ENCODE peak calls at places on chromosomes 4 and X, in six cellular contexts. One of them, this sample, is unnamed.

GRCh38 chrX:24017674-24018073 is 9.3 kb downstream of the KLHL15 start:
- DNase-seq in NT2/D1: no peak
- DNase-seq in suprapubic skin: no peak
- DNase-seq in naive thymus-derived CD4-positive, alpha-beta T cell: no peak
- DNase-seq in IMR-90: no peak
- DNase-seq in uterus: no peak
- DNase-seq in this sample: no peak

GRCh38 chrX:53260836-53261235 is 20.5 kb downstream of the IQSEC2 start:
- DNase-seq in uterus: no peak
- DNase-seq in IMR-90: no peak
- DNase-seq in naive thymus-derived CD4-positive, alpha-beta T cell: no peak
- DNase-seq in suprapubic skin: no peak
- DNase-seq in NT2/D1: no peak
- DNase-seq in this sample: no peak

GRCh38 chr4:40251366-40251765 is 54.5 kb downstream of the RHOH start:
- DNase-seq in uterus: no peak
- DNase-seq in naive thymus-derived CD4-positive, alpha-beta T cell: no peak
- DNase-seq in suprapubic skin: no peak
- DNase-seq in NT2/D1: no peak
- DNase-seq in IMR-90: no peak
- DNase-seq in this sample: no peak

GRCh38 chrX:108610141-108610540 is 126.2 kb downstream of the IRS4 start:
- DNase-seq in NT2/D1: no peak
- DNase-seq in uterus: no peak
- DNase-seq in naive thymus-derived CD4-positive, alpha-beta T cell: no peak
- DNase-seq in IMR-90: no peak
- DNase-seq in suprapubic skin: no peak
- DNase-seq in this sample: no peak

GRCh38 chr4:151678048-151678853 is 82.6 kb downstream of the GATB start:
- DNase-seq in NT2/D1: no peak
- DNase-seq in IMR-90: no peak
- DNase-seq in uterus: no peak
- DNase-seq in naive thymus-derived CD4-positive, alpha-beta T cell: no peak
- DNase-seq in suprapubic skin: no peak
- DNase-seq in this sample: no peak

GRCh38 chr4:141919648-141920047 is 283.3 kb downstream of the IL15 start:
- DNase-seq in suprapubic skin: no peak
- DNase-seq in naive thymus-derived CD4-positive, alpha-beta T cell: no peak
- DNase-seq in uterus: no peak
- DNase-seq in IMR-90: no peak
- DNase-seq in NT2/D1: no peak
- DNase-seq in this sample: no peak

GRCh38 chr4:13705521-13706035 is 78.1 kb upstream of the BOD1L1 start:
- DNase-seq in NT2/D1: no peak
- DNase-seq in IMR-90: no peak
- DNase-seq in naive thymus-derived CD4-positive, alpha-beta T cell: no peak
- DNase-seq in uterus: peak; percentile 38
- DNase-seq in suprapubic skin: peak; percentile 65
- DNase-seq in this sample: no peak

GRCh38 chr4:140053185-140053584 is 100.8 kb downstream of the MAML3 start:
- DNase-seq in IMR-90: no peak
- DNase-seq in suprapubic skin: no peak
- DNase-seq in NT2/D1: no peak
- DNase-seq in naive thymus-derived CD4-positive, alpha-beta T cell: no peak
- DNase-seq in uterus: no peak
- DNase-seq in this sample: no peak

GRCh38 chrX:46582964-46583363 is 9.4 kb downstream of the CHST7 start:
- DNase-seq in uterus: peak; percentile 43
- DNase-seq in suprapubic skin: no peak
- DNase-seq in naive thymus-derived CD4-positive, alpha-beta T cell: no peak
- DNase-seq in IMR-90: peak; percentile 92
- DNase-seq in NT2/D1: no peak
- DNase-seq in this sample: no peak

GRCh38 chr4:85402371-85402770 is 72.6 kb upstream of the ARHGAP24 start:
- DNase-seq in naive thymus-derived CD4-positive, alpha-beta T cell: no peak
- DNase-seq in suprapubic skin: no peak
- DNase-seq in NT2/D1: no peak
- DNase-seq in IMR-90: peak; percentile 4
- DNase-seq in uterus: peak; percentile 21
- DNase-seq in this sample: no peak

GRCh38 chr4:5887011-5887360 is 5.9 kb downstream of the CRMP1 start:
- DNase-seq in naive thymus-derived CD4-positive, alpha-beta T cell: no peak
- DNase-seq in NT2/D1: no peak
- DNase-seq in uterus: no peak
- DNase-seq in IMR-90: no peak
- DNase-seq in suprapubic skin: no peak
- DNase-seq in this sample: no peak

GRCh38 chrX:85907316-85907715 is 140.0 kb downstream of the CHM start:
- DNase-seq in IMR-90: no peak
- DNase-seq in uterus: no peak
- DNase-seq in suprapubic skin: no peak
- DNase-seq in naive thymus-derived CD4-positive, alpha-beta T cell: no peak
- DNase-seq in NT2/D1: no peak
- DNase-seq in this sample: no peak

GRCh38 chrX:75067931-75068330 is 88.2 kb downstream of the ABCB7 start:
- DNase-seq in NT2/D1: no peak
- DNase-seq in IMR-90: peak; percentile 13
- DNase-seq in suprapubic skin: no peak
- DNase-seq in naive thymus-derived CD4-positive, alpha-beta T cell: no peak
- DNase-seq in uterus: no peak
- DNase-seq in this sample: no peak

GRCh38 chrX:154019633-154020499 is at the start of gene IRAK1:
- DNase-seq in uterus: no peak
- DNase-seq in suprapubic skin: no peak
- DNase-seq in NT2/D1: no peak
- DNase-seq in IMR-90: peak; percentile 52
- DNase-seq in naive thymus-derived CD4-positive, alpha-beta T cell: peak; percentile 61
- DNase-seq in this sample: peak; percentile 18

GRCh38 chr4:100428051-100428450 is 89.8 kb downstream of the EMCN start:
- DNase-seq in naive thymus-derived CD4-positive, alpha-beta T cell: no peak
- DNase-seq in NT2/D1: no peak
- DNase-seq in uterus: no peak
- DNase-seq in IMR-90: peak; percentile 45
- DNase-seq in suprapubic skin: no peak
- DNase-seq in this sample: no peak

GRCh38 chr4:145935253-145936141 is 3.1 kb downstream of the ZNF827 start:
- DNase-seq in naive thymus-derived CD4-positive, alpha-beta T cell: no peak
- DNase-seq in IMR-90: no peak
- DNase-seq in uterus: peak; percentile 36
- DNase-seq in suprapubic skin: no peak
- DNase-seq in NT2/D1: peak; percentile 32
- DNase-seq in this sample: no peak

GRCh38 chrX:64313624-64314023 is 81.6 kb downstream of the MTMR8 start:
- DNase-seq in naive thymus-derived CD4-positive, alpha-beta T cell: no peak
- DNase-seq in suprapubic skin: no peak
- DNase-seq in uterus: no peak
- DNase-seq in NT2/D1: no peak
- DNase-seq in IMR-90: no peak
- DNase-seq in this sample: no peak

GRCh38 chr4:110287130-110287529 is 88.7 kb upstream of the ELOVL6 start:
- DNase-seq in NT2/D1: no peak
- DNase-seq in naive thymus-derived CD4-positive, alpha-beta T cell: no peak
- DNase-seq in suprapubic skin: no peak
- DNase-seq in uterus: no peak
- DNase-seq in IMR-90: peak; percentile 81
- DNase-seq in this sample: no peak

GRCh38 chr4:109184421-109184956 is 118.0 kb downstream of the COL25A1 start:
- DNase-seq in suprapubic skin: no peak
- DNase-seq in NT2/D1: no peak
- DNase-seq in naive thymus-derived CD4-positive, alpha-beta T cell: no peak
- DNase-seq in uterus: peak; percentile 22
- DNase-seq in IMR-90: no peak
- DNase-seq in this sample: no peak

GRCh38 chr4:147057631-147057980 is 111.9 kb upstream of the TTC29 start:
- DNase-seq in naive thymus-derived CD4-positive, alpha-beta T cell: peak; percentile 8
- DNase-seq in IMR-90: peak; percentile 41
- DNase-seq in uterus: no peak
- DNase-seq in NT2/D1: no peak
- DNase-seq in suprapubic skin: no peak
- DNase-seq in this sample: no peak

GRCh38 chr4:37648084-37648817 is 37.9 kb downstream of the RELL1 start:
- DNase-seq in IMR-90: peak; percentile 96
- DNase-seq in uterus: peak; percentile 68
- DNase-seq in NT2/D1: peak; percentile 52
- DNase-seq in naive thymus-derived CD4-positive, alpha-beta T cell: no peak
- DNase-seq in suprapubic skin: peak; percentile 68
- DNase-seq in this sample: no peak

GRCh38 chr4:32987111-32987510 is 2266.9 kb downstream of the PCDH7 start:
- DNase-seq in uterus: no peak
- DNase-seq in naive thymus-derived CD4-positive, alpha-beta T cell: no peak
- DNase-seq in NT2/D1: no peak
- DNase-seq in suprapubic skin: no peak
- DNase-seq in IMR-90: no peak
- DNase-seq in this sample: no peak
- H3K9me3 ChIP-seq in uterus: no peaks in the 10 kb centered on the region
- H3K9me3 ChIP-seq in naive thymus-derived CD4-positive, alpha-beta T cell: no peaks in the 10 kb centered on the region
- H3K9me3 ChIP-seq in NT2/D1: no peaks in the 10 kb centered on the region
- H3K9me3 ChIP-seq in suprapubic skin: no peaks in the 10 kb centered on the region
- H3K9me3 ChIP-seq in IMR-90: no peaks in the 10 kb centered on the region
- H3K9me3 ChIP-seq in this sample: no peaks in the 10 kb centered on the region

DNA sequence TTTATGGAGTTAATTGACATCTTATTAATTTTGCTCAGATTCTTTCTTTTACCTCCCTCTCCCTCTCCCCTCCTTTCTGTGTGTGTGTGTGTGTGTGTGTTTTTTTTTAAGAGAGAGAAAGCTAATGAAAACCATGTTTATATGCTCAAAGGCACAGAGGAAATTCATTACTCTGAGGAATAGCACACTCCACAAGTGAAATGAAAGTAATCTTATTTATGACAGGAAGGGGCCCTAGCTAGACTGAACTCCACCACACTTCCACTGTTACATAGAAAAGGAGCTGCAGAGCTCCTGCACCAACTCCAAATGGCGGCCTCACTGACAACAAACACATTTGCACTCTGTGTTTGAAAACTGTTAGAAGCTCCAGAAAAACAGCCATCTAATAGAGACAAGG is 150.6 kb downstream of the RASL11B start:
- DNase-seq in naive thymus-derived CD4-positive, alpha-beta T cell: peak; percentile 28
- DNase-seq in suprapubic skin: no peak
- DNase-seq in IMR-90: peak; percentile 30
- DNase-seq in uterus: no peak
- DNase-seq in NT2/D1: no peak
- DNase-seq in this sample: no peak
- H3K9me3 ChIP-seq in naive thymus-derived CD4-positive, alpha-beta T cell: no peaks in the 10 kb centered on the region
- H3K9me3 ChIP-seq in suprapubic skin: no peaks in the 10 kb centered on the region
- H3K9me3 ChIP-seq in IMR-90: no peaks in the 10 kb centered on the region
- H3K9me3 ChIP-seq in uterus: no peaks in the 10 kb centered on the region
- H3K9me3 ChIP-seq in NT2/D1: no peaks in the 10 kb centered on the region
- H3K9me3 ChIP-seq in this sample: no peaks in the 10 kb centered on the region

GRCh38 chr4:386708-387105 is 49.1 kb downstream of the ZNF141 start:
- DNase-seq in uterus: no peak
- DNase-seq in NT2/D1: peak; percentile 6
- DNase-seq in suprapubic skin: no peak
- DNase-seq in IMR-90: no peak
- DNase-seq in naive thymus-derived CD4-positive, alpha-beta T cell: no peak
- DNase-seq in this sample: no peak

GRCh38 chr4:385934-386707 is 48.5 kb downstream of the ZNF141 start:
- DNase-seq in NT2/D1: peak; percentile 88
- DNase-seq in IMR-90: no peak
- DNase-seq in naive thymus-derived CD4-positive, alpha-beta T cell: no peak
- DNase-seq in suprapubic skin: no peak
- DNase-seq in uterus: no peak
- DNase-seq in this sample: no peak

DNA sequence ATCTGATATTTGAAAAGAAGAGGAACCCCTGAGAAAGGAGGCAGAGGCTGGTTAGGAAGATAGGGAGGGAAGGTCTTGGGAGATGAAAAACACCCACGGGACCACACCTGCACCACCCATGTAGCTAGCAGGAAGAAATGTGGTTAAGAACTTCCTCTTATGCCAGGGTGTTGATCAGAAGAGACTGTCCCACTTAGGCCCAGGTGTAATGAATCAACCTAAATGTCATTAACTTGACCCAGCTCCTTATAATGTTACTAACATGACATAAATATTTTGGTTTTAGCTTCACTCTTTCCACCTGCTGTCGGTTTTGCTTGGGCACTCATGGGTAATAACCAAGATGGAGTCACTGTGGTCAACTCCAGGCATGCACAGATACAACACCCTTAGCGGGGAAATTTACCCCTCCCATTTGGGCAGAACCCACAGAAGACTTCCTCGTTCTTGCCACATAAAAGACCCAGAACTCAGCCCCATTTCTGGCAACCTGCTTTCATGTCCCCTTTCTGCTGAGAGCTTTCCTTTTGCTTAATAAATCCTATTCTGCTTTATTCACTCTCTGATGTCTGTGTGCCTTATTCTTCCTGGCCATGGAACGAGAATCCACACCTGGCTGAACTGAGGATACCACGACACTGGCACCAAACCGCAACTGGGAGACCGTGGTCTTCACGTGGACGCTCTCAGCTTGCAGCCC is 46.8 kb downstream of the ZNF141 start:
- DNase-seq in NT2/D1: no peak
- DNase-seq in naive thymus-derived CD4-positive, alpha-beta T cell: no peak
- DNase-seq in IMR-90: no peak
- DNase-seq in suprapubic skin: no peak
- DNase-seq in uterus: no peak
- DNase-seq in this sample: no peak
- H3K9me3 ChIP-seq in NT2/D1: peaks cover 56% of the 10 kb centered on the region
- H3K9me3 ChIP-seq in naive thymus-derived CD4-positive, alpha-beta T cell: peaks cover 23% of the 10 kb centered on the region
- H3K9me3 ChIP-seq in IMR-90: peaks cover 64% of the 10 kb centered on the region
- H3K9me3 ChIP-seq in suprapubic skin: peaks cover 66% of the 10 kb centered on the region
- H3K9me3 ChIP-seq in uterus: peaks cover 73% of the 10 kb centered on the region
- H3K9me3 ChIP-seq in this sample: peaks cover 26% of the 10 kb centered on the region

DNA sequence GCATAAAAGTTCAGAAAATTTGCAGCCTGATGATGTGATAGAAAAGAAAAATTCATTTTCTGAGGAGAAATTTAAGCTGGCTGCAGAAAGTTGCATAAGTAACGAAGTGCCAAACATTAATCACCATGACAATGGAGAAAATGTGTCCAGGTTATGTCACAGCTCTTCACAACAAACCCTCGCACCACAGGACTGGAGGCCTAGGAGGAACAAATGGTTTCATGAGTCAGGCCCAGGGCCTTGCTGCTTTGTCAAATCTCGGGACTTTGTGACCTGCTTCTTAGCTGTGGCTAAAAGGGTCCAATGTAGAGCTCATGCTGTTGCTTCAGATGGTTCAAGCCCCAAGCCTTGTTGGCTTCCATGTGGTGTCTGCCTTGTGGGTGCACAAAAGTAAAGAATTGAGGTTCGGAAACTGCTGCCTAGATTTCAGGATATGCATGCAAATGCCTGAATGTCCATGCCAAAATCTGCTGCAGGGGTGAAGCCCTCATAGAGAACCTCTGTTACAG is 527.4 kb downstream of the SH3BGRL start:
- DNase-seq in uterus: no peak
- DNase-seq in IMR-90: no peak
- DNase-seq in suprapubic skin: no peak
- DNase-seq in naive thymus-derived CD4-positive, alpha-beta T cell: no peak
- DNase-seq in NT2/D1: no peak
- DNase-seq in this sample: no peak
- H3K9me3 ChIP-seq in uterus: no peaks in the 10 kb centered on the region
- H3K9me3 ChIP-seq in IMR-90: peaks cover 6% of the 10 kb centered on the region
- H3K9me3 ChIP-seq in suprapubic skin: no peaks in the 10 kb centered on the region
- H3K9me3 ChIP-seq in naive thymus-derived CD4-positive, alpha-beta T cell: no peaks in the 10 kb centered on the region
- H3K9me3 ChIP-seq in NT2/D1: peaks cover 12% of the 10 kb centered on the region
- H3K9me3 ChIP-seq in this sample: no peaks in the 10 kb centered on the region